ENCODE peak calls at places on chromosomes 2 and 18, in seven cellular contexts. K, Q, V, M, X, I and U are unnamed samples.
A peak's percentile ranks its signal among the peaks of the same experiment; 100 is the strongest.

GRCh38 chr2:203532957-203533695 is 2.0 kb downstream of the RAPH1 start:
- DNase-seq in K (no peak), Q (peak; percentile 42), V (no peak), M (no peak), X (no peak), I (no peak), U (peak; percentile 47)

GRCh38 chr18:58793361-58793760 is 71.3 kb upstream of the ZNF532 start:
- DNase-seq in K (no peak), Q (no peak), V (peak; percentile 72), M (no peak), X (peak; percentile 54), I (no peak), U (no peak)

GRCh38 chr18:42131044-42131939 is 176.3 kb downstream of the PIK3C3 start:
- DNase-seq in K (peak; percentile 38), Q (no peak), V (no peak), M (no peak), X (no peak), I (no peak), U (no peak)

GRCh38 chr2:219178377-219179175 is 501 bp downstream of the RETREG2 start:
- DNase-seq in K (peak; percentile 57), Q (peak; percentile 56), V (no peak), M (peak; percentile 33), X (no peak), I (peak; percentile 48), U (peak; percentile 63)

GRCh38 chr2:240850756-240851077 is 17.9 kb upstream of the AGXT start:
- DNase-seq in K (no peak), Q (no peak), V (no peak), M (no peak), X (no peak), I (no peak), U (no peak)

GRCh38 chr2:132559326-132559725 is 110.7 kb downstream of the LYPD1 start:
- DNase-seq in K (no peak), Q (no peak), V (no peak), M (no peak), X (no peak), I (no peak), U (no peak)

GRCh38 chr2:134169788-134170187 is 84.1 kb upstream of the MGAT5 start:
- DNase-seq in K (no peak), Q (no peak), V (no peak), M (no peak), X (no peak), I (no peak), U (no peak)

GRCh38 chr2:225737556-225737955 is 338.0 kb downstream of the NYAP2 start:
- DNase-seq in K (no peak), Q (no peak), V (no peak), M (no peak), X (no peak), I (no peak), U (no peak)

GRCh38 chr18:7146067-7146466 is 28.5 kb upstream of the LAMA1 start:
- DNase-seq in K (no peak), Q (no peak), V (no peak), M (no peak), X (no peak), I (no peak), U (no peak)

GRCh38 chr2:162520959-162521358 is 177.0 kb downstream of the GCA start:
- DNase-seq in K (no peak), Q (no peak), V (no peak), M (no peak), X (no peak), I (no peak), U (no peak)

GRCh38 chr2:73917696-73918207 is 8.9 kb upstream of the DGUOK start:
- DNase-seq in K (no peak), Q (no peak), V (no peak), M (no peak), X (no peak), I (no peak), U (no peak)

GRCh38 chr2:69125816-69126215 is 112.8 kb downstream of the ANTXR1 start:
- DNase-seq in K (no peak), Q (no peak), V (no peak), M (no peak), X (no peak), I (no peak), U (no peak)

GRCh38 chr2:174522553-174522952 is 35.7 kb upstream of the GPR155 start:
- DNase-seq in K (no peak), Q (no peak), V (no peak), M (no peak), X (no peak), I (no peak), U (no peak)

GRCh38 chr2:153551698-153552097 is 73.1 kb upstream of the RPRM start:
- DNase-seq in K (no peak), Q (no peak), V (no peak), M (no peak), X (no peak), I (no peak), U (no peak)

GRCh38 chr2:69603146-69603743 is 40.3 kb downstream of the AAK1 start:
- DNase-seq in K (no peak), Q (no peak), V (no peak), M (no peak), X (no peak), I (no peak), U (no peak)

GRCh38 chr18:23238152-23238531 is 102.9 kb downstream of the CABLES1 start:
- DNase-seq in K (no peak), Q (peak; percentile 40), V (no peak), M (no peak), X (no peak), I (no peak), U (no peak)

GRCh38 chr2:144553379-144553778 is 33.5 kb upstream of the ZEB2 start:
- DNase-seq in K (no peak), Q (no peak), V (peak; percentile 79), M (no peak), X (peak; percentile 67), I (no peak), U (no peak)

GRCh38 chr2:66555511-66556324 is 120.8 kb downstream of the MEIS1 start:
- DNase-seq in K (no peak), Q (peak; percentile 16), V (no peak), M (no peak), X (no peak), I (no peak), U (no peak)

GRCh38 chr2:101998556-101999121 is 6.9 kb downstream of the IL1R2 start:
- DNase-seq in K (no peak), Q (no peak), V (no peak), M (no peak), X (no peak), I (no peak), U (peak; percentile 66)

DNA sequence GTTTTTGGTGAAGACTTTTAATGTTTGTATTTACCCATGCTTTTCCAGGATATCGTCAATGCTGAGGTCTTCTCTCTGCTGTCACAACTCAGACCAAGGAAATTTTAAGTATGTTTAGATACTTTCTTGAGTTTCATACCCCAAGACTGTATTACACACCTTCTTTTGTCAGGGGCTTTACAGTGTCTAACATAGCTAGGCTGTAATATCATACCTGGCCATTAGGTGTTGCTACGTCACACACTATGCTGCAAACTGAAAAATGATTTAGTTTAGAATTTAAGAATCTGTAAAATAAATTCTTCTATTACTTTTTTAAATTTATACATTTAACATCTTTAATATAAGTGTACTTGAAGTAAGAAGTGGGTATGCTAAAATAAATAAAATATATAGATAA is 358.4 kb upstream of the NRP2 start:
- DNase-seq in K (no peak), Q (no peak), V (no peak), M (no peak), X (no peak), I (no peak), U (no peak)
- TF ChIP-seq CTCF in K (peak; percentile 47), Q (no peak), V (peak; percentile 48), M (peak; percentile 17), X (peak; percentile 31), I (no peak), U (peak; percentile 32)

GRCh38 chr2:236858661-236859060 is 227.0 kb upstream of the COPS8 start:
- DNase-seq in K (no peak), Q (peak; percentile 1), V (no peak), M (no peak), X (no peak), I (no peak), U (no peak)

GRCh38 chr2:236855866-236856855 is 229.5 kb upstream of the COPS8 start:
- DNase-seq in K (no peak), Q (no peak), V (no peak), M (no peak), X (no peak), I (no peak), U (peak; percentile 10)

GRCh38 chr2:236855176-236855865 is 230.4 kb upstream of the COPS8 start:
- DNase-seq in K (no peak), Q (no peak), V (no peak), M (no peak), X (no peak), I (no peak), U (no peak)

GRCh38 chr2:236857781-236858180 is 227.9 kb upstream of the COPS8 start:
- DNase-seq in K (no peak), Q (no peak), V (no peak), M (no peak), X (no peak), I (no peak), U (no peak)

DNA sequence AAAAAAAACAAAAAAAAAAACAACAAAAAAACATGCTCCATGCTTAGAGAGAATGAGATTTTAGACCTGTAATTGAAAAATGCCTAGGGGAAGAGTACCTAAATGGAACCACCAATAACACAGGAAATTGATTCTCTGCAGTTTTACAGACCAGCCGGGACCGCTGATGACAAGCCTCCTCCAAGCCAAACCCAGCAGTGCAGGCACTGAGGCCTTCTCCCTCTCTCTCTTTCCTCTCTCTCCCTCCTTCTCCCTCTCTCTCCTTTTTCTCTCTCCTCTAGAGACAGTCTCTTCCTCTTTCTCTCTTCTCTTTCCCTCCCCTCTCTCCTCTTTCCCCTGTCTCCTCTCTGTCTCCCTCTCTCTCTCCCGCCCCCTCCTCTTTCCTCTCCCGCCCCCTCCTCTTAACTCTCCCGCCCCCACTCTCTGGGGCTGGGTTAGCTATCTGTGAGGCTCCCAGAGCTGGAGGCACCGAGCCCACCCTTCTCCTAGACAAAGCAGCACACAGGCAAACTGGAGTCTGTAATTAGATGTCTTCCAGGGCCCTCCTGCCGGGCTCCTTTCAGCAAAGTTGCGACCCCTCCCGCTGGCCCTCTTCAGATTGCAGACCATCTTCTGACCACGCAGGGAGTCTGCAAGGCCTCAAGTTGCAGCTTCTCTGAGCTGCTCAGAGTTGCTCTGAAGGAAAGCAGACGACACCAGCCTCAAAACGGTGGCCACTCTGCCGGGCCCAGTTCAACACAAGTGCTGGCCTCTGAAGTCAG is 228.7 kb upstream of the COPS8 start:
- DNase-seq in K (no peak), Q (no peak), V (no peak), M (no peak), X (no peak), I (no peak), U (no peak)
- H3K27me3 ChIP-seq in K (peaks cover 3% of the 10 kb centered on the region), Q (no peaks in the 10 kb centered on the region), V (peaks cover 5% of the 10 kb centered on the region), M (no peaks in the 10 kb centered on the region), X (no peaks in the 10 kb centered on the region), I (no peaks in the 10 kb centered on the region), U (no peaks in the 10 kb centered on the region)

GRCh38 chr2:51795248-51795888 is 763.4 kb upstream of the NRXN1 start:
- DNase-seq in K (peak; percentile 21), Q (no peak), V (no peak), M (no peak), X (no peak), I (no peak), U (no peak)
- TF ChIP-seq CTCF in K (peak; percentile 44), Q (no peak), V (peak; percentile 10), M (no peak), X (peak; percentile 44), I (no peak), U (peak; percentile 30)

DNA sequence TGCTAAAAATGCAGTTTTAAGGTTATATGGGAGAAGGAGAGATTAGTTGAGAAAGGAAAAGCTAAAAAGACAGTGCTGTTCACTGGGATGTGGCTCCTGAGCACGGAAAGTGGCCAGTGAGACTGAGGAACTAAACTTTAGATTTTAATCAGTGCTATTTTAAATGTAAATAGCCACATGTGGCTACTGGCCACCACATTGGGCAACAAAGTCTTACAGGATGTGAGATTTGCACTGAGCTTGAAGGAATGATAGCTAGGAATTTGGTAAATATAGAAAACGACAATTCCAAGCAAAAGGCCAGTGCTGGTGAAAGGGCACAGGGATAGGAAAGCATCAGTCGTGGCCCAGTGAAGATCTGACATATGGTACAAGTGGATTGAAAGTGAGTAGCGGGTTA is 14.1 kb upstream of the SP5 start:
- DNase-seq in K (no peak), Q (no peak), V (no peak), M (no peak), X (no peak), I (no peak), U (no peak)
- H3K27me3 ChIP-seq in K (no peaks in the 10 kb centered on the region), Q (peaks cover 4% of the 10 kb centered on the region), V (no peaks in the 10 kb centered on the region), M (no peaks in the 10 kb centered on the region), X (peaks cover 2% of the 10 kb centered on the region), I (peaks cover 4% of the 10 kb centered on the region), U (no peaks in the 10 kb centered on the region)